ENCODE peak calls at places on chromosomes 12 and 14, in four cellular contexts. One of them, this sample, is unnamed.

GRCh38 chr12:130422676-130423075 is 85.0 kb downstream of the PIWIL1 start:
- DNase-seq in left ventricle myocardium inferior: no peak
- DNase-seq in astrocyte: no peak
- DNase-seq in PC-3: no peak
- DNase-seq in this sample: no peak

GRCh38 chr14:89848165-89848564 is 106.4 kb downstream of the EFCAB11 start:
- DNase-seq in PC-3: no peak
- DNase-seq in astrocyte: no peak
- DNase-seq in left ventricle myocardium inferior: no peak
- DNase-seq in this sample: no peak

GRCh38 chr14:27862684-27863083 is 903.9 kb upstream of the FOXG1 start:
- DNase-seq in astrocyte: no peak
- DNase-seq in PC-3: no peak
- DNase-seq in left ventricle myocardium inferior: no peak
- DNase-seq in this sample: no peak

GRCh38 chr14:106500571-106500970 is 974.2 kb downstream of the TMEM121 start:
- DNase-seq in PC-3: no peak
- DNase-seq in left ventricle myocardium inferior: no peak
- DNase-seq in astrocyte: no peak
- DNase-seq in this sample: no peak

GRCh38 chr14:52124791-52125661 is 56.2 kb upstream of the NID2 start:
- DNase-seq in PC-3: peak
- DNase-seq in left ventricle myocardium inferior: no peak
- DNase-seq in astrocyte: peak
- DNase-seq in this sample: peak

GRCh38 chr14:68666899-68667298 is 126.0 kb downstream of the ZFP36L1 start:
- DNase-seq in left ventricle myocardium inferior: no peak
- DNase-seq in astrocyte: no peak
- DNase-seq in PC-3: no peak
- DNase-seq in this sample: no peak

GRCh38 chr14:71536015-71536535 is 396.2 kb upstream of the RGS6 start:
- DNase-seq in left ventricle myocardium inferior: no peak
- DNase-seq in PC-3: no peak
- DNase-seq in astrocyte: no peak
- DNase-seq in this sample: no peak

GRCh38 chr14:30710870-30711269 is 88.8 kb downstream of the SCFD1 start:
- DNase-seq in astrocyte: peak
- DNase-seq in left ventricle myocardium inferior: no peak
- DNase-seq in PC-3: no peak
- DNase-seq in this sample: no peak

GRCh38 chr14:25011095-25011494 is 38.9 kb downstream of the STXBP6 start:
- DNase-seq in astrocyte: no peak
- DNase-seq in PC-3: no peak
- DNase-seq in left ventricle myocardium inferior: no peak
- DNase-seq in this sample: no peak

GRCh38 chr12:6114476-6114870 is 10.0 kb downstream of the VWF start:
- DNase-seq in astrocyte: no peak
- DNase-seq in left ventricle myocardium inferior: no peak
- DNase-seq in PC-3: no peak
- DNase-seq in this sample: no peak

GRCh38 chr14:76834296-76834695 is 8.1 kb downstream of the LRRC74A start:
- DNase-seq in PC-3: no peak
- DNase-seq in astrocyte: no peak
- DNase-seq in left ventricle myocardium inferior: no peak
- DNase-seq in this sample: no peak

GRCh38 chr12:123102781-123103503 is 47.9 kb downstream of the PITPNM2 start:
- DNase-seq in astrocyte: no peak
- DNase-seq in PC-3: peak
- DNase-seq in left ventricle myocardium inferior: no peak
- DNase-seq in this sample: no peak

GRCh38 chr14:84228702-84229101 is 1301.2 kb upstream of the FLRT2 start:
- DNase-seq in PC-3: peak
- DNase-seq in astrocyte: no peak
- DNase-seq in left ventricle myocardium inferior: no peak
- DNase-seq in this sample: no peak
- H3K27ac ChIP-seq in PC-3: no peak
- H3K27ac ChIP-seq in astrocyte: no peak
- H3K27ac ChIP-seq in left ventricle myocardium inferior: no peak
- H3K27ac ChIP-seq in this sample: no peak

GRCh38 chr14:102772781-102773570 is 4.3 kb upstream of the TRAF3 start:
- DNase-seq in PC-3: no peak
- DNase-seq in astrocyte: no peak
- DNase-seq in left ventricle myocardium inferior: no peak
- DNase-seq in this sample: no peak
- TF ChIP-seq CTCF in PC-3: peak
- TF ChIP-seq CTCF in astrocyte: no peak
- TF ChIP-seq CTCF in left ventricle myocardium inferior: no peak
- TF ChIP-seq CTCF in this sample: peak

DNA sequence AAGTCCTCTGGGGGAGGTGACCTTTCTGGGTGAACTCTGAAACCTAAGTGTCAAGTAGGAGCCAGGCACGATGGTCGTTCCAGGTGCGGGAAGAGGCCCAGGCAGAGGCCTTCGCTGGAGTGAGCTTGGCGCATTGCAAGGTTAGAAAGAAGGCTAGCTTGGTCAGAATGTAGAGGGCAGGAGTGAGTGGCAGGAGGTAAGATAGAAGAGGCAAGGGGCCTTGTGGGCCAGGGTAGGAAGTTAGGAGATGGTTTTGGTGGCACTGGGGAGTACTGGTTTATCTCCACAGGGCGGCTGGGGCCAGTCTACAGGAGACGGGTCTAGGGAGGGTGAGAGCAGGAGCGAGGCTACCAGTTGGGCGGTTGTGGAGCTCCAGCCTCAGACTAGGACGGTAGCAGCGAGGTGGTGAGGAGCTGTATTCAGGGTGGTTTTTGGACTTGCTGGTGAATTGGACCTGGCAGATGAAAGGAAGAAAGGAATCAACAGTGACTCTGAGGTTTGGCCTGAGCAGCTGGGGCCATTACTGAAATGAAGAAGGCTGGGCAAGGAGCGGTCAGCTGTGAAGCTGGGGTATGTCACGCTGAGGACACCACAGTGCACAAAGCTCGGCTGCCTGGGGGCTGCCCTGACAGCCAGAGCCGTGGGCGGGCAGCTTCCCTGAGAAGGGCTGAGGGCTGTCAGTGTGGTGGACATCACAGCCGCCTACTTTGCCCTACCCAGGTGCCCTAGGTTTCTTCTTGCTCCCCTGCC is 9.1 kb downstream of the MLXIP start:
- DNase-seq in astrocyte: no peak
- DNase-seq in left ventricle myocardium inferior: no peak
- DNase-seq in PC-3: no peak
- DNase-seq in this sample: no peak
- H3K27ac ChIP-seq in astrocyte: no peak
- H3K27ac ChIP-seq in left ventricle myocardium inferior: peak
- H3K27ac ChIP-seq in PC-3: no peak
- H3K27ac ChIP-seq in this sample: no peak

DNA sequence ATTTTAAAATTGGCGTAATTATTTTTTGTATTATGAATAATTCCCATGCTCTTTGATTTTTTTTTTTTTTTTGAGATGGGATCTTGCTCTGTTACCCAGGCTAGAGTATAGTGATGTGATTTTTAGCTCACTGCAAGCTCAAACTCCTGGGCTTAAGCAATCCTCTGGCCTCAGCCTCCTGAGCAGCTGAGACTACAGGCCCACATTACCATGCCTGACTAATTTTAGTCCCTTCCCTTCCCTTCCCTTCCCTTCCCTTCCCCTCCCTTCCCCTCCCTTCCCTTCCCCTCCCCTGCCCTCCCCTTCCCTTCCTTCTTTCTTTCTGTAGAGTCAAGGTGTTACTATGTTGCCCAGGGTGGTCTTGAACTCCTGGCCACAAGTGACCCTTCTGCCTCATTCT is 9.4 kb upstream of the KIF26A start:
- DNase-seq in astrocyte: no peak
- DNase-seq in PC-3: no peak
- DNase-seq in left ventricle myocardium inferior: no peak
- DNase-seq in this sample: no peak
- TF ChIP-seq CTCF in astrocyte: no peak
- TF ChIP-seq CTCF in PC-3: no peak
- TF ChIP-seq CTCF in left ventricle myocardium inferior: no peak
- TF ChIP-seq CTCF in this sample: no peak

DNA sequence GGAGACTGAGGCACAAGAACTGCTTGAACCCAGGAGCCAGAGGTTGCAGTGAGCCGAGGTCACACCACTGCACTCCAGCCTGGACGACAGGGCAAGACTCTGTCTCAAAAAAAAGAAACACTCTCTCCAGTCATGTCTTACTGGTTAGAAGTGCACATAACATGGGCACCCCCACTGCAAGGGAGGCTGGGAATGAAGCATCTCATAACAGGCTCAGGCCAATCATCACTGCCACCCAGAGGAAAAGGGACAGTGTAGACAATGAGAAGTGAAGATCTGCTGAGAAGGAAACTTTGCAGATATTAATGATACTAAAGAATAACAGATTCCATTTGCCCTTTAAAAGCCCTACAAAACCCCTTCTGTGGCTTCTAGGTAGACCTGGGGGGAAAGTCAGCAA is 66.9 kb downstream of the ITPK1 start:
- DNase-seq in left ventricle myocardium inferior: no peak
- DNase-seq in astrocyte: no peak
- DNase-seq in PC-3: no peak
- DNase-seq in this sample: no peak
- H3K27ac ChIP-seq in left ventricle myocardium inferior: peak
- H3K27ac ChIP-seq in astrocyte: no peak
- H3K27ac ChIP-seq in PC-3: no peak
- H3K27ac ChIP-seq in this sample: no peak

GRCh38 chr14:99854831-99855230 is 61.6 kb downstream of the EML1 start:
- DNase-seq in astrocyte: no peak
- DNase-seq in PC-3: no peak
- DNase-seq in left ventricle myocardium inferior: no peak
- DNase-seq in this sample: no peak

GRCh38 chr14:99855271-99855670 is 62.1 kb downstream of the EML1 start:
- DNase-seq in PC-3: no peak
- DNase-seq in astrocyte: no peak
- DNase-seq in left ventricle myocardium inferior: no peak
- DNase-seq in this sample: no peak

GRCh38 chr14:99853206-99853605 is 60.0 kb downstream of the EML1 start:
- DNase-seq in PC-3: no peak
- DNase-seq in astrocyte: no peak
- DNase-seq in left ventricle myocardium inferior: peak
- DNase-seq in this sample: no peak

GRCh38 chr14:99846808-99847207 is 53.6 kb downstream of the EML1 start:
- DNase-seq in PC-3: no peak
- DNase-seq in left ventricle myocardium inferior: no peak
- DNase-seq in astrocyte: no peak
- DNase-seq in this sample: no peak

DNA sequence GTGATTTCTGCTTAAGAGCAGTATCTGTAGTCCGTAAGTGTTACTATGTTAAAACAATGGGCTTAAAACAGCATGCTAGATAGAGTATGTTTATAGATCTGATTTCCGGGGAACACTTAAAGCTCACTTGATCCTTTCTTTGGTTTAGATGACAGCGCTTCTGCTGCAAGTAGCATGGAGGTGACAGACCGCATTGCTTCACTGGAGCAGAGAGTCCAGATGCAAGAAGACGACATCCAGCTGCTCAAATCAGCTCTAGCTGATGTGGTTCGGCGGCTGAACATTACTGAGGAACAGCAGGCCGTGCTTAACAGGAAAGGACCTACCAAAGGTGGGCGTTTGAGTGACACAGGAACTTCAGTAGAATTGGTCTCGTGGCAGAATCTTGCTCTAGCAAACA is 57.5 kb downstream of the EML1 start:
- DNase-seq in PC-3: no peak
- DNase-seq in astrocyte: no peak
- DNase-seq in left ventricle myocardium inferior: no peak
- DNase-seq in this sample: no peak
- TF ChIP-seq CTCF in PC-3: no peak
- TF ChIP-seq CTCF in astrocyte: no peak
- TF ChIP-seq CTCF in left ventricle myocardium inferior: no peak
- TF ChIP-seq CTCF in this sample: no peak

GRCh38 chr12:13036881-13037280 is 7.3 kb upstream of the FAM234B start:
- DNase-seq in left ventricle myocardium inferior: no peak
- DNase-seq in astrocyte: no peak
- DNase-seq in PC-3: no peak
- DNase-seq in this sample: no peak

GRCh38 chr12:13027508-13027907 is 16.7 kb upstream of the FAM234B start:
- DNase-seq in left ventricle myocardium inferior: no peak
- DNase-seq in PC-3: no peak
- DNase-seq in astrocyte: no peak
- DNase-seq in this sample: no peak

GRCh38 chr12:13033266-13033875 is 10.8 kb upstream of the FAM234B start:
- DNase-seq in astrocyte: no peak
- DNase-seq in PC-3: no peak
- DNase-seq in left ventricle myocardium inferior: no peak
- DNase-seq in this sample: no peak

GRCh38 chr12:13028825-13029570 is 15.2 kb upstream of the FAM234B start:
- DNase-seq in astrocyte: no peak
- DNase-seq in left ventricle myocardium inferior: no peak
- DNase-seq in PC-3: no peak
- DNase-seq in this sample: no peak

GRCh38 chr12:13032164-13032563 is 12.0 kb upstream of the FAM234B start:
- DNase-seq in astrocyte: no peak
- DNase-seq in PC-3: no peak
- DNase-seq in left ventricle myocardium inferior: no peak
- DNase-seq in this sample: no peak
- H3K27ac ChIP-seq in astrocyte: no peak
- H3K27ac ChIP-seq in PC-3: no peak
- H3K27ac ChIP-seq in left ventricle myocardium inferior: no peak
- H3K27ac ChIP-seq in this sample: no peak